ENCODE peak calls at places on chromosomes 12 and 14, in five cellular contexts. One of them, this sample, is unnamed.

GRCh38 chr14:36313898-36314297 is 6.5 kb downstream of the MBIP start:
- DNase-seq in fibroblast of lung: no peak
- DNase-seq in fibroblast of mammary gland: no peak
- DNase-seq in cardiac fibroblast: no peak
- DNase-seq in psoas muscle: no peak
- DNase-seq in this sample: no peak

GRCh38 chr12:47814539-47815170 is 5.0 kb downstream of the HDAC7 start:
- DNase-seq in fibroblast of lung: no peak
- DNase-seq in fibroblast of mammary gland: no peak
- DNase-seq in cardiac fibroblast: no peak
- DNase-seq in psoas muscle: no peak
- DNase-seq in this sample: no peak

GRCh38 chr14:31024577-31025334 is 693 bp upstream of the AP4S1 start:
- DNase-seq in fibroblast of lung: peak
- DNase-seq in fibroblast of mammary gland: peak
- DNase-seq in cardiac fibroblast: peak
- DNase-seq in psoas muscle: no peak
- DNase-seq in this sample: no peak

GRCh38 chr14:64612021-64612380 is 62.2 kb downstream of the PPP1R36 start:
- DNase-seq in fibroblast of lung: no peak
- DNase-seq in fibroblast of mammary gland: peak
- DNase-seq in cardiac fibroblast: peak
- DNase-seq in psoas muscle: no peak
- DNase-seq in this sample: peak

GRCh38 chr14:63897706-63898105 is 44.9 kb downstream of the SYNE2 start:
- DNase-seq in fibroblast of lung: peak
- DNase-seq in fibroblast of mammary gland: peak
- DNase-seq in cardiac fibroblast: peak
- DNase-seq in psoas muscle: no peak
- DNase-seq in this sample: peak

GRCh38 chr14:101318271-101318670 is 243.0 kb upstream of the DIO3 start:
- DNase-seq in fibroblast of lung: no peak
- DNase-seq in fibroblast of mammary gland: no peak
- DNase-seq in cardiac fibroblast: no peak
- DNase-seq in psoas muscle: no peak
- DNase-seq in this sample: no peak

GRCh38 chr12:116130431-116130830 is 147.1 kb downstream of the MED13L start:
- DNase-seq in fibroblast of lung: no peak
- DNase-seq in fibroblast of mammary gland: peak
- DNase-seq in cardiac fibroblast: no peak
- DNase-seq in psoas muscle: no peak
- DNase-seq in this sample: peak

GRCh38 chr14:97107070-97107469 is 309.9 kb downstream of the VRK1 start:
- DNase-seq in fibroblast of lung: no peak
- DNase-seq in fibroblast of mammary gland: peak
- DNase-seq in cardiac fibroblast: no peak
- DNase-seq in psoas muscle: no peak
- DNase-seq in this sample: peak

GRCh38 chr14:75736845-75737485 is 75.9 kb downstream of the TTLL5 start:
- DNase-seq in fibroblast of lung: no peak
- DNase-seq in fibroblast of mammary gland: no peak
- DNase-seq in cardiac fibroblast: no peak
- DNase-seq in psoas muscle: no peak
- DNase-seq in this sample: no peak

GRCh38 chr12:49777800-49778748 is 36.7 kb downstream of the TMBIM6 start:
- DNase-seq in fibroblast of lung: peak
- DNase-seq in fibroblast of mammary gland: peak
- DNase-seq in cardiac fibroblast: peak
- DNase-seq in psoas muscle: no peak
- DNase-seq in this sample: peak

GRCh38 chr14:100409016-100409385 is 85.9 kb downstream of the SLC25A47 start:
- DNase-seq in fibroblast of lung: no peak
- DNase-seq in fibroblast of mammary gland: no peak
- DNase-seq in cardiac fibroblast: no peak
- DNase-seq in psoas muscle: no peak
- DNase-seq in this sample: no peak

GRCh38 chr14:77037886-77038511 is 9.5 kb upstream of the IRF2BPL start:
- DNase-seq in fibroblast of lung: peak
- DNase-seq in fibroblast of mammary gland: no peak
- DNase-seq in cardiac fibroblast: peak
- DNase-seq in psoas muscle: no peak
- DNase-seq in this sample: no peak

GRCh38 chr12:83256581-83256980 is 569.9 kb downstream of the TMTC2 start:
- DNase-seq in fibroblast of lung: no peak
- DNase-seq in fibroblast of mammary gland: no peak
- DNase-seq in cardiac fibroblast: no peak
- DNase-seq in psoas muscle: no peak
- DNase-seq in this sample: no peak

DNA sequence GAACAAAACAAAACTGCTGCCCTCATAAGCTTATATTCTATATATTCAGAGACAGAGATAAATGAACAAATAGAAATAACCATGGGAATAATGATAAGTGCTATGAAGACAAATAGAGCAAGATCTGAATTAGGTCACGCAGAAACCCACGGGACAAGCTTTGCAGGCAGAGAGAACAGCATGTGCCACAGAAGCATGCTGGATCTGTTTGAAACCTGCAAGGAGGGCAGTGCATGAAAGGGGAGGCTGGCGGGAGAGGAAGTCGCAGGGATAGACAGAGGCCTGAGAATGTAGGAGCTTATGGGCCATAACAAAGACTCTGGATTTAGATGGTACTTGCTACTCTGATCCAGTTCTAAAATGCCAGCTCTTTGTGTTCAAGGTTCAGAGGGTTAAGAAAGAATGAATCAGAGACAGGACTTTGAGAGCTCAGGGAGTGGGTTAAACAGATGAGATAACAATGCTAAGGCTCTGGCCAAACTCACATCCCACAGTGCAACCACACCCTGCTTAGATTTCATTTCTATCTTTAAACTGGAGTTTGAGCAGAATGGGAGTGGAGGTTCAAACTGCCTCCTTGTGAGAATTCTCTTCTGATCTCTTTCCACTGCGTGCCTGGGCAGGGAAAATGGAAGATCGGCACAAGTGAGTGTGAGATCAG is 49.2 kb upstream of the PPP1R12A start:
- DNase-seq in fibroblast of lung: peak
- DNase-seq in fibroblast of mammary gland: peak
- DNase-seq in cardiac fibroblast: peak
- DNase-seq in psoas muscle: no peak
- DNase-seq in this sample: peak
- H3K4me3 ChIP-seq in fibroblast of lung: no peak
- H3K4me3 ChIP-seq in fibroblast of mammary gland: no peak
- H3K4me3 ChIP-seq in cardiac fibroblast: no peak
- H3K4me3 ChIP-seq in psoas muscle: no peak
- H3K4me3 ChIP-seq in this sample: no peak

DNA sequence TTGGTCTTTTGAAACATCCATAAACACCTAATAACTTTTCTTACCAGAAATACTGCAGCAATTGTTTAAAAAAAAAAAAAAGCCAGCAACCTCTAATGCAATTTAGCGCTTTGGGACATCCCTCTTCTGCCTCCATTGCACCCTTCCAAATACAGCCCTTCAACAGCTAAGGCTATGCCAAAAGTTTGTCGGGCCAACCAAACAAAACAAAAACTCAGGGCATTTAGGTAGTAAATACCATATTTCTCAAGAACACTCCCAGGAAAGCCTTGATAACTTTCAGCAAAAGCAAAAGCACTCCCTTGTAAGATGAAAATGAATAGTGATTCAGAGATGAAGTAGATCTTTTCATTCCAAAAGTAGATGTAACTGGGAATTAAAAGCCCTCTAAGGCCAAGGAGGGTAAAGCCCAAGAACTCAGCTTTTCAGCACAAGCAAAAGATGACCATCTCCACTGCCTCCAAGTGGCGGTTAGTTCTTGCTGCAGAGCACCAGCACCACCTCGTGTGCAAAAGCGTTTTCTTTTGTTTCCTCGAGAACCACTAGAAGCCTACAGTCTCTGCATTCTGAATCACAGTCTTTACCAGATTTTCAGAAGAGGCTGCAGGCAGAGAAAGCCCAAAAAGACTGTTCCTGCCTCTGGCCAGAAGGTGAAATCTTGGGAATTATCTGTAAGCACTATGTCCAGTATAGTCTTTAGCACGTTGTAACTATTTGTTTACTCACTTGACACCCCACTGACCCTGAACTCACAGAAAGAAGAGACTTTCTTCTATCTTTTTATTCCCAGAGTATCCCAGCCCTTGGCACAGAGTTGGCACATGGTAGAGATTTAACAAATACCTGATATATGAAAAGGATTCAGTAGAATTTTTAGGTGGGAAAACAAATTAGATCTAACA is 53.1 kb downstream of the SIX6 start:
- DNase-seq in fibroblast of lung: peak
- DNase-seq in fibroblast of mammary gland: peak
- DNase-seq in cardiac fibroblast: peak
- DNase-seq in psoas muscle: peak
- DNase-seq in this sample: peak
- TF ChIP-seq CTCF in fibroblast of lung: peak
- TF ChIP-seq CTCF in fibroblast of mammary gland: peak
- TF ChIP-seq CTCF in cardiac fibroblast: peak
- TF ChIP-seq CTCF in psoas muscle: peak
- TF ChIP-seq CTCF in this sample: peak

DNA sequence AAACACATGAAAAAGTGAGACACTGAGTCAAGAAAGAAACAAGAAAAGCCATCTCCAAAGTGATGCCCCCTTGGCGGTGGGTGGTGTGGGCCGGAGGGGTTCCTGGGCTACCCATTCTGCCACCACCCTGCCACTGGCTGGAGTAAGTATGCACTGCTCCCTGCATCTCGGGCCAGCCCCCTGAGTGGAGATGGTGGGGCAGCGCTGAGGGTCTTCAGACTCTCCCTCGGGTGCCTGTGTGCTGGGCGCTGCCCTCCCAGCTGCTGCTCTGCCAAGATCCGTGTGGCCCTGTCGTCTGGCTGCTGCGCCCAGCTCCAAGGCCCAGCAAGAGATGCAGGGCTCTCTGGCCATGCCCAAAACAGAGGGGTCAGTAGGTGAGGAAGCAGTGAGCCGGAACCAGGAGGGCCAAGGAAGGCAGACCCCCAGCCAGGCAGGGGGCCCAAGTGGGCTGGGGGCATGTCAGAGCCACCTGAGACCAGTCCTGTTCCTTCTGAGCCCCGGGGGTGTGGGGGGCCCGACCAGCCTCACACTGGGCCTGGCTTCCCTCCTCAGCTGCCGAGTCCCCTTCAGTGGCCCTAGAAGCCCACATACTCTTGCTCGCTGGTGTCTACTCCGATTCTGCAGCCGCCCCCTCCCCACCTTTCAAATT is 5.2 kb downstream of the GPR132 start:
- DNase-seq in fibroblast of lung: no peak
- DNase-seq in fibroblast of mammary gland: no peak
- DNase-seq in cardiac fibroblast: no peak
- DNase-seq in psoas muscle: no peak
- DNase-seq in this sample: no peak
- H3K4me3 ChIP-seq in fibroblast of lung: no peak
- H3K4me3 ChIP-seq in fibroblast of mammary gland: no peak
- H3K4me3 ChIP-seq in cardiac fibroblast: no peak
- H3K4me3 ChIP-seq in psoas muscle: no peak
- H3K4me3 ChIP-seq in this sample: no peak

DNA sequence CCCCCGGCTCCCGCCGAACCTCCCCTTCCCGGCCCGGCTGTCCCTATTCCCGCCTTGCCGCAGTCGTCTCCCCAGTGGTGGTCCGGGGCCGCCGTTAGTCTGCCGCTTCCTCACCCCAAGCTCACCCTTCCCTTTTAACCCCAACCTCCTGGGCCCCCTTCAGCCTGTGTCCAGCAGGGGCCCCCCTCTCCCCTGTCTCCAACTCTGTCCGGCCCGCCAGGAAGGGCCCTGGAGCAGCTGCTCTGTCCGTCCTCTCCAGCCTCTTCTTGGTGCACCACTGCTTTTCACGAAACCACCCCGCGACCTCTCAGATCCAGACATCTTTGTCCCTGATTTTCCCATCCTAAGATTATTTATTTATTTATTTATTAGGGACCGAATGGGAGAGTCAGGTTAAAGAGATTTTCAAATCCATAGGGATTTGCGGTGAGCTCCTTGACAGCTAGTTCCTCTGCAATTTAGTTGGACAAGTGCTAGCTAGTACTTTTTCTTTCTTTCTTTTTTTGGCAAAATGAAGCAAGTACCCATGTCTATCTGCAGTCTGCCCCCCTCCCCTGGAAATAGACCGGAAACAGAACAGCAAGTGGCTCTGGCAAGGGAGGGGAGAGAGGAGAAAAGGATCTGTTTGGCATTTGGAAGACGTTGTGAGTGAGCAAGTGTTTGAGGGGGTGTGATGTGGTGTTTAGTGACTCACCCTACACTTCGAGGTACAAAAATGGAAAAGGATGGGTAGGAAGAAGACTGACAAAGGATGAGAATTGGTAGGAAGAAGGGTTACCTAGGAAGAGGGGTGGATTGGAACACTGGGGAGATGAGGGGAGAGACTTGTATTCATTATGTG is 632 bp downstream of the UBR7 start:
- DNase-seq in fibroblast of lung: peak
- DNase-seq in fibroblast of mammary gland: peak
- DNase-seq in cardiac fibroblast: peak
- DNase-seq in psoas muscle: peak
- DNase-seq in this sample: peak
- TF ChIP-seq CTCF in fibroblast of lung: peak
- TF ChIP-seq CTCF in fibroblast of mammary gland: peak
- TF ChIP-seq CTCF in cardiac fibroblast: peak
- TF ChIP-seq CTCF in psoas muscle: no peak
- TF ChIP-seq CTCF in this sample: peak

GRCh38 chr12:69879007-69879960 is 54.3 kb downstream of the MYRFL start:
- DNase-seq in fibroblast of lung: peak
- DNase-seq in fibroblast of mammary gland: peak
- DNase-seq in cardiac fibroblast: peak
- DNase-seq in psoas muscle: peak
- DNase-seq in this sample: peak
- H3K4me3 ChIP-seq in fibroblast of lung: peak
- H3K4me3 ChIP-seq in fibroblast of mammary gland: peak
- H3K4me3 ChIP-seq in cardiac fibroblast: peak
- H3K4me3 ChIP-seq in psoas muscle: peak
- H3K4me3 ChIP-seq in this sample: peak

GRCh38 chr12:22803725-22804124 is 178.8 kb downstream of the ETNK1 start:
- DNase-seq in fibroblast of lung: no peak
- DNase-seq in fibroblast of mammary gland: no peak
- DNase-seq in cardiac fibroblast: no peak
- DNase-seq in psoas muscle: no peak
- DNase-seq in this sample: no peak
- TF ChIP-seq CTCF in fibroblast of lung: no peak
- TF ChIP-seq CTCF in fibroblast of mammary gland: no peak
- TF ChIP-seq CTCF in cardiac fibroblast: no peak
- TF ChIP-seq CTCF in psoas muscle: no peak
- TF ChIP-seq CTCF in this sample: no peak